ENCODE peak calls at places on chromosomes 5 and 9, in six cellular contexts. F is left cardiac atrium; I is activated T-cell treated with anti-CD3 and anti-CD28 coated beads, Interleukin-2, amount 50 U/mL, for 4 hours; U is omental fat pad; N is stimulated activated effector memory CD8-positive, alpha-beta T cell treated with anti-CD3 and anti-CD28 coated beads, Interleukin-12 subunit alpha, Interleukin-12 subunit beta, amount 100 ng/mL, for 72 hours; P is IMR-90. W is an unnamed sample.

GRCh38 chr5:40027395-40027794 is 602.6 kb upstream of the DAB2 start:
- ATAC-seq in F (no peak), I (no peak), U (no peak), N (no peak), P (no peak), W (no peak)

GRCh38 chr9:131950487-131950886 is 129.2 kb downstream of the MED27 start:
- ATAC-seq in F (no peak), I (no peak), U (no peak), N (peak; percentile 94), P (no peak), W (peak; percentile 54)

GRCh38 chr9:97994695-97995094 is 11.6 kb downstream of the ANP32B start:
- ATAC-seq in F (no peak), I (no peak), U (no peak), N (no peak), P (no peak), W (no peak)

GRCh38 chr5:88660947-88661869 is 221.8 kb downstream of the MEF2C start:
- ATAC-seq in F (peak; percentile 80), I (peak; percentile 69), U (no peak), N (peak; percentile 81), P (peak; percentile 99), W (peak; percentile 42)

GRCh38 chr5:111133436-111133751 is 41.2 kb downstream of the WDR36 start:
- ATAC-seq in F (peak; percentile 41), I (peak; percentile 27), U (no peak), N (peak; percentile 24), P (no peak), W (no peak)

GRCh38 chr9:95008151-95008771 is 281.8 kb downstream of the AOPEP start:
- ATAC-seq in F (no peak), I (no peak), U (peak; percentile 26), N (no peak), P (no peak), W (peak; percentile 30)

GRCh38 chr5:14179446-14179845 is 36.3 kb downstream of the TRIO start:
- ATAC-seq in F (no peak), I (no peak), U (no peak), N (no peak), P (no peak), W (no peak)

GRCh38 chr9:88280816-88281382 is 107.3 kb upstream of the SPIN1 start:
- ATAC-seq in F (no peak), I (no peak), U (no peak), N (peak; percentile 75), P (peak; percentile 21), W (peak; percentile 52)

GRCh38 chr5:34977934-34978616 is 48.7 kb downstream of the DNAJC21 start:
- ATAC-seq in F (no peak), I (no peak), U (no peak), N (no peak), P (no peak), W (no peak)

GRCh38 chr5:42487077-42487476 is 63.8 kb downstream of the GHR start:
- ATAC-seq in F (no peak), I (no peak), U (no peak), N (no peak), P (no peak), W (no peak)

GRCh38 chr5:77893225-77893860 is 117.2 kb upstream of the TBCA start:
- ATAC-seq in F (peak; percentile 44), I (peak; percentile 23), U (peak; percentile 81), N (peak; percentile 76), P (peak; percentile 99), W (peak; percentile 72)

GRCh38 chr9:109036744-109037680 is 23.7 kb upstream of the CTNNAL1 start:
- ATAC-seq in F (peak; percentile 15), I (no peak), U (no peak), N (no peak), P (no peak), W (no peak)

GRCh38 chr5:172523146-172523745 is 68.9 kb upstream of the SH3PXD2B start:
- ATAC-seq in F (no peak), I (no peak), U (no peak), N (no peak), P (no peak), W (no peak)

GRCh38 chr9:94586316-94586715 is 7.3 kb downstream of the FBP2 start:
- ATAC-seq in F (no peak), I (peak; percentile 53), U (no peak), N (peak; percentile 60), P (peak; percentile 27), W (peak; percentile 81)

W was measured in activated T-helper 17 cell treated with anti-CD3 and anti-CD28 coated beads, Interleukin-2, amount 50 U/mL, for 72 hours.